ENCODE peak calls at places on chromosomes 6 and 20, in four cellular contexts. Z is HepG2, N is Panc1, A is K562. E is an unnamed sample.

GRCh38 chr6:27139753-27140522 is 107.6 kb upstream of the PRSS16 start:
- DNase-seq in Z (no peak), N (no peak), A (no peak), E (no peak)

GRCh38 chr20:53883098-53883762 is 187.2 kb downstream of the BCAS1 start:
- DNase-seq in A (no peak), Z (no peak), N (no peak), E (no peak)

GRCh38 chr20:25623225-25623735 is 534 bp downstream of the NANP start:
- DNase-seq in A (peak), N (no peak), Z (peak), E (peak)

GRCh38 chr20:926646-927045 is 10.5 kb upstream of the ANGPT4 start:
- DNase-seq in N (no peak), A (no peak), Z (no peak), E (no peak)

GRCh38 chr6:69973763-69974162 is 107.4 kb downstream of the COL19A1 start:
- DNase-seq in N (no peak), Z (no peak), A (no peak), E (no peak)

GRCh38 chr6:6964675-6965074 is 143.1 kb upstream of the RREB1 start:
- DNase-seq in N (no peak), Z (no peak), A (no peak), E (no peak)

GRCh38 chr6:72621243-72622093 is at the start of gene KCNQ5:
- DNase-seq in Z (no peak), A (peak), N (no peak), E (no peak)

GRCh38 chr20:46999821-47000465 is 105.3 kb downstream of the EYA2 start:
- DNase-seq in Z (no peak), A (no peak), N (no peak), E (no peak)

GRCh38 chr20:24619212-24619611 is 149.8 kb downstream of the SYNDIG1 start:
- DNase-seq in N (no peak), Z (no peak), A (no peak), E (no peak)

GRCh38 chr6:22240025-22240424 is 56.8 kb downstream of the PRL start:
- DNase-seq in Z (no peak), A (no peak), N (no peak), E (no peak)

GRCh38 chr6:147099974-147100373 is 104.2 kb upstream of the STXBP5 start:
- DNase-seq in Z (no peak), N (no peak), A (no peak), E (no peak)

GRCh38 chr6:140572129-140572528 is 1197.7 kb upstream of the CITED2 start:
- DNase-seq in Z (no peak), A (no peak), N (peak), E (no peak)

GRCh38 chr20:20498081-20498861 is 130.4 kb downstream of the INSM1 start:
- DNase-seq in Z (no peak), A (no peak), N (no peak), E (no peak)

GRCh38 chr6:113299526-113299925 is 557.6 kb upstream of the MARCKS start:
- DNase-seq in A (no peak), Z (no peak), N (no peak), E (no peak)

GRCh38 chr6:145214570-145214969 is 520.8 kb downstream of the EPM2A start:
- DNase-seq in N (peak), A (no peak), Z (peak), E (peak)

GRCh38 chr6:155524249-155524651 is 68.6 kb upstream of the NOX3 start:
- DNase-seq in Z (no peak), N (no peak), A (no peak), E (no peak)

GRCh38 chr6:20210158-20210557 is 2.1 kb downstream of the MBOAT1 start:
- DNase-seq in A (no peak), N (no peak), Z (no peak), E (no peak)

GRCh38 chr6:106158816-106159215 is 72.7 kb downstream of the PRDM1 start:
- DNase-seq in Z (no peak), N (no peak), A (no peak), E (no peak)

GRCh38 chr6:48183174-48183573 is 72.2 kb upstream of the PTCHD4 start:
- DNase-seq in A (no peak), N (peak), Z (peak), E (no peak)

GRCh38 chr6:56101141-56101553 is 146.2 kb downstream of the COL21A1 start:
- DNase-seq in A (no peak), Z (peak), N (peak), E (peak)

GRCh38 chr6:130743175-130743574 is 84.0 kb upstream of the SMLR1 start:
- DNase-seq in A (no peak), N (no peak), Z (peak), E (no peak)

GRCh38 chr20:45378191-45378590 is at the start of gene TP53TG5:
- DNase-seq in Z (no peak), A (no peak), N (no peak), E (no peak)

GRCh38 chr20:19757973-19758887 is at the start of gene RIN2:
- DNase-seq in N (peak), A (no peak), Z (peak), E (peak)

GRCh38 chr20:35034150-35034549 is 58.5 kb downstream of the TRPC4AP start:
- DNase-seq in A (no peak), Z (no peak), N (no peak), E (no peak)

GRCh38 chr6:119075200-119075981 is 3.1 kb downstream of the FAM184A start:
- DNase-seq in A (no peak), Z (no peak), N (no peak), E (no peak)

GRCh38 chr6:100944644-100945043 is 63.5 kb upstream of the ASCC3 start:
- DNase-seq in A (no peak), N (no peak), Z (no peak), E (no peak)

GRCh38 chr6:49516147-49516505 is 16.4 kb downstream of the GLYATL3 start:
- DNase-seq in A (no peak), N (no peak), Z (no peak), E (no peak)

GRCh38 chr6:50657513-50657912 is 55.8 kb upstream of the TFAP2D start:
- DNase-seq in Z (no peak), N (peak), A (no peak), E (no peak)

GRCh38 chr6:33160728-33161323 is 31.4 kb downstream of the COL11A2 start:
- DNase-seq in A (no peak), Z (no peak), N (no peak), E (peak)

GRCh38 chr20:39222102-39222501 is 260.0 kb downstream of the DHX35 start:
- DNase-seq in A (no peak), Z (no peak), N (no peak), E (no peak)
- TF ChIP-seq TCF7L2 in A (no peak), Z (no peak), N (no peak), E (no peak)

GRCh38 chr6:111890981-111891380 is 17.7 kb upstream of the FYN start:
- DNase-seq in Z (no peak), A (no peak), N (no peak), E (no peak)

GRCh38 chr6:111898452-111898851 is 25.2 kb upstream of the FYN start:
- DNase-seq in N (no peak), A (no peak), Z (peak), E (no peak)

GRCh38 chr6:111892431-111892830 is 19.2 kb upstream of the FYN start:
- DNase-seq in N (no peak), Z (no peak), A (no peak), E (no peak)

GRCh38 chr6:111894272-111894671 is 21.0 kb upstream of the FYN start:
- DNase-seq in Z (no peak), N (no peak), A (no peak), E (no peak)

DNA sequence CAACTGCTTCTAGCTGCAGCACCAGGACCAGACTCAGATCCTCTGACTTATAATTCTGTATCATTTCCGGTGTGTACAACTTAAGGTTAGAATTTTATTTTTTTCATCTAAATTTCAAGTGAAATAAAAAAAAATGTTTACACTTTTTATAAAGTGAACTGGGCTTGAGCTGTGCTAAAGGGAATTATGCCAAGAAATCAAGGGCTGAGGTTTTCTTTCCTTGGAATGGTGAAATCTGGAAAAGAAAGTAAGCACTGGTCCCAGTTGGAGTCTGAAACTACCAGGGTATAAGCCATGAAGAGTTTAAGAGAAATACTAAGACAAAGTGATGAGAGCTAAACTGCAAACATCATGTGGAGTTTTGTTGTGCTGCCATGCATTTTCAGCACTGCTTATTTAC is 21.7 kb upstream of the FYN start:
- DNase-seq in N (no peak), Z (no peak), A (no peak), E (no peak)
- TF ChIP-seq TCF7L2 in N (no peak), Z (no peak), A (no peak), E (no peak)

GRCh38 chr20:52457826-52458225 is 266.2 kb upstream of the ZFP64 start:
- DNase-seq in Z (no peak), N (no peak), A (no peak), E (no peak)

GRCh38 chr20:52459150-52459549 is 267.6 kb upstream of the ZFP64 start:
- DNase-seq in Z (no peak), A (no peak), N (no peak), E (no peak)

DNA sequence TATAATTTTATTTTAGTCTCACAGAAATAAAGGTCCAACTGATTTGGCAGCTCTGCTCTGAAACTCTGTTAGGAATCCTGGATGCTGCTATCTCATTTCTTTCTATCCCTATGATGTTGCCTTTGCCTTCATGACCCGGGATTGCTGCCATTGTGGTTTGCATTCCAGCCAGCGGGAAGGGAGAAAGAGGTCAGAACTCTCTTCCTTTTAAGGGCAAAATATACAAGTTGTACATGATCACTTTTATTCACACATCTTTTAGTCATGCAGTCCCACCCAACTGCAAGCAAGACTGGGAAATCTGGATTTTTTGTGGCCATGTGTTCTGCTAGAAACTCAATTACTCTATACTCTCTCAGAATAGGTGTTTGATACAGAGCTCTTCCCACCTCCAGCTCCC is 263.1 kb upstream of the ZFP64 start:
- DNase-seq in Z (no peak), A (no peak), N (no peak), E (no peak)
- TF ChIP-seq TCF7L2 in Z (no peak), A (no peak), N (no peak), E (no peak)

DNA sequence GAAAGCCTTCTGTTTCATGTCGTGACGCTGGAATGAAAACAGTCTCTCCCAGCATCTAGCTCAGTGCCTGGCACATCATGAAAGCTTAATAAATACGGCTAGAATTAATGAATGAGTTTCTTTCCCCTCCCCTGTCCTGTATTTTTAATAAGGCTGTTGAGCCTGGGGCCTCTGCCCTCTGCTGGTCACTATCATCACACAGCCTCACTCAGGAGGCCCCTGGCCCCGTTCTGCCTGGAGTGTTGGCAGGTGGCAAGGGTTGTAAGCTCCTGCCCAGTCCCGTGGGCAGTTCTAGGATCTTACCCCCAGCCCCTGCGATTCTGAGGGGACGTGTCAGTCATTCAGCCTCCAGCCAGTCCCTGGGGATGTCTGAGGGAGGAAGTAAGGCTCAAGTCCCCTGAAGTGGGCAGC is 41.4 kb downstream of the PHACTR3 start:
- DNase-seq in A (no peak), N (no peak), Z (no peak), E (no peak)
- TF ChIP-seq TCF7L2 in A (no peak), N (no peak), Z (no peak), E (no peak)

GRCh38 chr20:33316958-33317357 is 33.9 kb downstream of the BPIFB1 start:
- DNase-seq in A (no peak), N (no peak), Z (no peak), E (no peak)

GRCh38 chr20:33313686-33314314 is 30.8 kb downstream of the BPIFB1 start:
- DNase-seq in N (no peak), A (no peak), Z (no peak), E (no peak)

GRCh38 chr20:33318096-33318429 is 35.0 kb downstream of the BPIFB1 start:
- DNase-seq in N (no peak), A (no peak), Z (no peak), E (no peak)

GRCh38 chr20:33317424-33318095 is 34.5 kb downstream of the BPIFB1 start:
- DNase-seq in N (no peak), Z (no peak), A (no peak), E (no peak)

DNA sequence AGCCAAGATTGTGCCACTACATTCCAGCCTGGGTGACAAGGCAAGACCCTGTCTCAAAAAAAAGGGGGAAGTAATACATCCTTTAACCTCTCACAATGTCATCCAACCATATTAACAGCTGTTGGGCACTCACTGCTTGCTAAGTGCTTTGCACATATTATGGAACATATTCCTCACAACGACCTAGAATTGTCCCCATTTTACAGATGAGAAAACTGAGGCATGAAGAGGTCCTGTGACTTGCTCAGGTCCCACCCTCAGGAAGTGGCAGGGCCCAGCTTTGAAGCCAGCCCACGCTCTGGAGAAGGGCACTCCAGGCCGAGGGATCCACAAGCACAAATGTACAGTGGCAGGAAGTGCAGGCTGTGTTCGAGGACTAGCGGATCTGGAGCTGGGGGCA is 33.3 kb downstream of the BPIFB1 start:
- DNase-seq in A (no peak), Z (no peak), N (no peak), E (no peak)
- TF ChIP-seq TCF7L2 in A (no peak), Z (no peak), N (no peak), E (no peak)

GRCh38 chr20:63701329-63702035 is 5.0 kb downstream of the TNFRSF6B start:
- DNase-seq in N (no peak), A (peak), Z (no peak), E (no peak)

GRCh38 chr20:63703471-63703975 is 4.3 kb downstream of the ARFRP1 start:
- DNase-seq in Z (no peak), N (no peak), A (peak), E (no peak)

GRCh38 chr20:63701051-63701328 is 4.5 kb downstream of the TNFRSF6B start:
- DNase-seq in Z (no peak), N (no peak), A (no peak), E (no peak)

GRCh38 chr20:63702751-63703470 is 4.9 kb downstream of the ARFRP1 start:
- DNase-seq in N (no peak), A (peak), Z (no peak), E (no peak)

GRCh38 chr20:63702036-63702665 is 5.6 kb downstream of the ARFRP1 start:
- DNase-seq in Z (no peak), N (no peak), A (peak), E (no peak)
- TF ChIP-seq TCF7L2 in Z (no peak), N (no peak), A (no peak), E (no peak)

GRCh38 chr20:59439243-59439642 is 138.8 kb downstream of the EDN3 start:
- DNase-seq in N (no peak), Z (no peak), A (peak), E (no peak)

GRCh38 chr20:59438201-59438600 is 137.8 kb downstream of the EDN3 start:
- DNase-seq in A (no peak), Z (no peak), N (no peak), E (no peak)

GRCh38 chr20:59437601-59438031 is 137.2 kb downstream of the EDN3 start:
- DNase-seq in A (no peak), N (no peak), Z (no peak), E (no peak)

GRCh38 chr20:59434950-59435349 is 134.5 kb downstream of the EDN3 start:
- DNase-seq in N (no peak), A (no peak), Z (no peak), E (no peak)

GRCh38 chr20:59435496-59435895 is 135.1 kb downstream of the EDN3 start:
- DNase-seq in Z (no peak), A (no peak), N (no peak), E (no peak)
- TF ChIP-seq TCF7L2 in Z (no peak), A (no peak), N (no peak), E (no peak)

DNA sequence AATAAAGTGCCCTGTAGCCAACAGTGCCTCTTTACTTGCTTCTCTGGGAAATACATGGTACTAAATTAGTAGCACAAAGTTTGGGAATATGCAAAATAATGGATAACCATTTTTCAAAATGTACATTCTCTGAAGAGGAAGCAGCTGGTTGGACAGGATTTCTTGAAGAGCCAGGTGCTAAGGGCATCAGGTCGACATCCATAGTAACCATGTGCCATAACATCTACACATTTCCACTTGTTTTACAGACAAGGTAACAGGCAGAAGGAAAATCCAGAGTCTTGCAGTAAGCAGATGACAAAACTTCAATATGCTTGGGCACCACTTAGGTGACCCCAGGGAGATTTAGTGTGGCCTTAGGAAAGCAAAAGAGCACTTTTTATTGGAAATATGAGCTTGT is 36.5 kb upstream of the SMIM28 start:
- DNase-seq in Z (no peak), N (no peak), A (no peak), E (no peak)
- TF ChIP-seq TCF7L2 in Z (no peak), N (no peak), A (no peak), E (no peak)

DNA sequence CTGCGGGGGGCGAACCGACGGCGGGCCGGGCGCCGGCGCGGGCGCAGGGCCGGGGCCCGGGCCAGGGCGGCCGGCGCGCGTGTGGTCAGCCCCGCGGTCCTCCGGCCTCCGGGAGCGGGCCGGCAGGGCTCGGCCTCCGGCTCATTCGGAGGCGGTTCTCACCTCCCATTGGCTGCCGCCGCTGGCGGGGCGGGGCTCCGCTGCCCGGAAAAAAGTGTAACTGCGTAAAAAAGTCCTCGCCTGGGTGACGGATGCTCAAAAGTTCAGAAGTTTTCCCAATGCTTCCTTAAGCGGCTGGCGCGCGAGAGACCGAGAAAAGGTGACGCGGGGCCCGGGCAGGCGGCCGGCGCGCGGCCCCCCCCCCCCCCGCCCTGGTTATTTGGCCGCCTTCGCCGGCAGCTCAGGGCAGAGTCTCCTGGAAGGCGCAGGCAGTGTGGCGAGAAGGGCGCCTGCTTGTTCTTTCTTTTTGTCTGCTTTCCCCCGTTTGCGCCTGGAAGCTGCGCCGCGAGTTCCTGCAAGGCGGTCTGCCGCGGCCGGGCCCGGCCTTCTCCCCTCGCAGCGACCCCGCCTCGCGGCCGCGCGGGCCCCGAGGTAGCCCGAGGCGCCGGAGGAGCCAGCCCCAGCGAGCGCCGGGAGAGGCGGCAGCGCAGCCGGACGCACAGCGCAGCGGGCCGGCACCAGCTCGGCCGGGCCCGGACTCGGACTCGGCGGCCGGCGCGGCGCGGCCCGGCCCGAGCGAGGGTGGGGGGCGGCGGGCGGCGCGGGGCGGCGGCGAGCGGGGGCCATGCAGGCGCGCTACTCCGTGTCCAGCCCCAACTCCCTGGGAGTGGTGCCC is at the start of gene FOXC1:
- DNase-seq in N (peak), A (no peak), Z (peak), E (peak)
- TF ChIP-seq TCF7L2 in N (no peak), A (no peak), Z (no peak), E (no peak)

GRCh38 chr6:42128460-42129359 is 13.7 kb downstream of the C6orf132 start:
- DNase-seq in Z (no peak), A (peak), N (no peak), E (no peak)
- TF ChIP-seq TCF7L2 in Z (no peak), A (no peak), N (no peak), E (no peak)